ENCODE peak calls at places on chromosome 16, in nine cellular contexts. Q, J, K, I, E, O, R, S and T are unnamed samples.

GRCh38 chr16:48024042-48024441 is 131.8 kb downstream of the ABCC12 start:
- DNase-seq in I (no peak), K (no peak), E (no peak), J (no peak), S (no peak), Q (no peak), R (no peak), O (no peak), T (no peak)

GRCh38 chr16:8962393-8963009 is 1.2 kb downstream of the USP7 start:
- DNase-seq in S (no peak), Q (no peak), R (no peak), I (no peak), K (peak; percentile 50), O (no peak), E (peak; percentile 45), J (no peak), T (peak; percentile 33)

GRCh38 chr16:67451704-67452435 is 20.9 kb downstream of the HSD11B2 start:
- DNase-seq in J (no peak), O (no peak), E (no peak), I (no peak), R (no peak), Q (no peak), S (no peak), K (peak; percentile 66), T (peak; percentile 88)

GRCh38 chr16:28473714-28474265 is 1.7 kb upstream of the NPIPB7 start:
- DNase-seq in R (no peak), Q (no peak), O (no peak), J (no peak), I (no peak), E (no peak), S (no peak), K (no peak), T (no peak)

GRCh38 chr16:88619859-88620655 is 18.3 kb upstream of the IL17C start:
- DNase-seq in J (no peak), Q (peak; percentile 17), O (no peak), I (no peak), E (no peak), S (no peak), R (no peak), K (no peak), T (no peak)

GRCh38 chr16:84874004-84874435 is 54.2 kb downstream of the CRISPLD2 start:
- DNase-seq in Q (no peak), I (no peak), K (no peak), R (no peak), J (no peak), S (no peak), E (no peak), O (no peak), T (no peak)

GRCh38 chr16:84530590-84530989 is 26.1 kb upstream of the MEAK7 start:
- DNase-seq in O (no peak), S (no peak), R (no peak), Q (no peak), K (no peak), J (no peak), E (no peak), I (no peak), T (no peak)

GRCh38 chr16:26987631-26988030 is 79.1 kb upstream of the C16orf82 start:
- DNase-seq in E (no peak), Q (peak; percentile 88), R (no peak), K (no peak), O (no peak), I (no peak), S (no peak), J (no peak), T (no peak)

GRCh38 chr16:10324210-10324609 is 61.7 kb upstream of the ATF7IP2 start:
- DNase-seq in I (no peak), E (no peak), Q (no peak), K (no peak), S (no peak), J (no peak), R (no peak), O (no peak), T (no peak)